ENCODE peak calls at places on chromosome 17, in seven cellular contexts. U is body of pancreas, V is heart left ventricle, C is esophagus squamous epithelium, Y is A673, A is cardiac muscle cell, T is Peyer's patch. S is an unnamed sample. For H3K36me3, the result is how much of the 10 kb centered on the place peaks cover.

GRCh38 chr17:18203308-18203707 is 19.7 kb downstream of the ALKBH5 start:
- DNase-seq in U (no peak), V (no peak), C (no peak), Y (no peak), A (no peak), T (peak), S (no peak)

GRCh38 chr17:45394913-45395568 is 37.6 kb downstream of the ARHGAP27 start:
- DNase-seq in U (peak), V (peak), C (no peak), Y (peak), A (peak), T (peak), S (peak)

GRCh38 chr17:21034350-21035235 is 8.2 kb downstream of the USP22 start:
- DNase-seq in U (no peak), V (no peak), C (no peak), Y (no peak), A (no peak), T (peak), S (no peak)

GRCh38 chr17:20941872-20942271 is 100.9 kb downstream of the USP22 start:
- DNase-seq in U (no peak), V (no peak), C (no peak), Y (no peak), A (no peak), T (no peak), S (no peak)

GRCh38 chr17:57672205-57672632 is 72.9 kb downstream of the CCDC182 start:
- DNase-seq in U (no peak), V (no peak), C (no peak), Y (no peak), A (no peak), T (no peak), S (no peak)

GRCh38 chr17:72392056-72393010 is 271.5 kb downstream of the SOX9 start:
- DNase-seq in U (no peak), V (no peak), C (no peak), Y (no peak), A (no peak), T (no peak), S (no peak)

GRCh38 chr17:61302911-61303310 is 96.7 kb upstream of the TBX2 start:
- DNase-seq in U (no peak), V (no peak), C (no peak), Y (no peak), A (no peak), T (no peak), S (no peak)

GRCh38 chr17:56658648-56659047 is 65.1 kb downstream of the NOG start:
- DNase-seq in U (no peak), V (no peak), C (no peak), Y (no peak), A (no peak), T (no peak), S (no peak)

GRCh38 chr17:19702231-19702641 is 14.1 kb downstream of the SLC47A2 start:
- DNase-seq in U (no peak), V (no peak), C (no peak), Y (no peak), A (no peak), T (no peak), S (no peak)

GRCh38 chr17:17971431-17972125 is 622 bp downstream of the TOM1L2 start:
- DNase-seq in U (peak), V (peak), C (no peak), Y (no peak), A (peak), T (peak), S (peak)

GRCh38 chr17:41415411-41415810 is 9.0 kb downstream of the KRT37 start:
- DNase-seq in U (no peak), V (no peak), C (no peak), Y (no peak), A (no peak), T (no peak), S (no peak)

GRCh38 chr17:13631541-13631940 is 29.8 kb upstream of the HS3ST3A1 start:
- DNase-seq in U (no peak), V (no peak), C (no peak), Y (no peak), A (no peak), T (no peak), S (no peak)

GRCh38 chr17:57862410-57862989 is 12.7 kb upstream of the MRPS23 start:
- DNase-seq in U (no peak), V (no peak), C (no peak), Y (no peak), A (no peak), T (no peak), S (no peak)

GRCh38 chr17:48542114-48542955 is 2.6 kb downstream of the HOXB2 start:
- DNase-seq in U (no peak), V (no peak), C (no peak), Y (no peak), A (no peak), T (no peak), S (no peak)

DNA sequence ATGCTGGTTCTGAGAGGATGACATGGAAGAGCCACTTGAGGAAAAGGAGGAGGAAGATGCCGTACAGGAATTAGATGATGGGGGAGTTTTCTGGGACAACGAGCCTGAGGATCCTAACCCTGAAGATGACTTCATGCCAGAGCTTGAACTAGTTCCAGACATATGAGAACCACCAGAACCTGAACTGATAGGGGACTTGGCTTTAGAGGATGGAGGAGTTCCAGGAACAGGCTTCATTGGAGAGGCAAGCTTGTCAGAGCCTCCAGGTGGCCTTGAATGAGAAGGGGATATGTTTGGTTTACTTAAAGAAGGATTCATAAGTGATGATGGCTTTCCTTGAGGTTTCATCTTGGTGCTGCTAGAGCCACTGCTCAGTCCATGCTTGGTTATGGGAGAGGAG is 6.9 kb upstream of the FBXL20 start:
- DNase-seq in U (no peak), V (peak), C (no peak), Y (no peak), A (no peak), T (no peak), S (no peak)
- H3K36me3 ChIP-seq in U (under half), V (under half), C (half or more), Y (under half), A (under half), T (under half), S (half or more)

GRCh38 chr17:64149196-64149595 is 19.3 kb upstream of the ERN1 start:
- DNase-seq in U (no peak), V (no peak), C (no peak), Y (no peak), A (no peak), T (no peak), S (no peak)

GRCh38 chr17:64147110-64148016 is 17.4 kb upstream of the ERN1 start:
- DNase-seq in U (peak), V (no peak), C (no peak), Y (peak), A (no peak), T (no peak), S (no peak)

GRCh38 chr17:64150237-64151015 is 20.5 kb upstream of the ERN1 start:
- DNase-seq in U (peak), V (no peak), C (no peak), Y (no peak), A (no peak), T (no peak), S (no peak)

GRCh38 chr17:64148017-64148631 is 18.2 kb upstream of the ERN1 start:
- DNase-seq in U (peak), V (no peak), C (no peak), Y (peak), A (no peak), T (no peak), S (no peak)

GRCh38 chr17:64148699-64149098 is 18.8 kb upstream of the ERN1 start:
- DNase-seq in U (peak), V (peak), C (no peak), Y (peak), A (no peak), T (no peak), S (no peak)
- TF ChIP-seq CTCF in U (no peak), V (no peak), C (no peak), Y (peak), A (peak), T (no peak), S (peak)

GRCh38 chr17:79242393-79242792 is 167.8 kb downstream of the ENGASE start:
- DNase-seq in U (no peak), V (no peak), C (no peak), Y (no peak), A (no peak), T (no peak), S (no peak)

GRCh38 chr17:79243603-79243990 is 169.0 kb downstream of the ENGASE start:
- DNase-seq in U (no peak), V (no peak), C (no peak), Y (no peak), A (no peak), T (no peak), S (no peak)

GRCh38 chr17:79242873-79243602 is 168.4 kb downstream of the ENGASE start:
- DNase-seq in U (no peak), V (no peak), C (no peak), Y (no peak), A (no peak), T (no peak), S (no peak)

GRCh38 chr17:79244665-79245064 is 170.0 kb downstream of the ENGASE start:
- DNase-seq in U (no peak), V (no peak), C (no peak), Y (no peak), A (no peak), T (no peak), S (no peak)

DNA sequence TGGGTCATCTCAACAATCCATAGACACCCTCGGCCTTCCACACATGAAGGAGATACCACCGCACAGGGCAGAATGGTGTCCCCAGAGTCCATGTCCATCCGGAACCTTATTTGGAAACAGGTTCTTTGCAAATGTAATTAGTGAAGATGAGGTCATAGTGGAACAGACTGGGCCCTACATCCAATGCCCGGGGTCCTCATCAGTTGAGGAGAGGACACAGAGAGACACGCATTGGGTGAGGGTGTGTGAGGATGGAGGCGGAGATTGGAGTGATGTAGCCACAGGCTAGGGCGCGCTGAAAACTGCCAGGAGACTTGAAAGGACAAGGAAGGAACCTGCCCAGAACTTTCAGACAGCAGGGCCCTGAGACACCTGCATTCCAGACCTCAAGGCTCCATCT is 169.4 kb downstream of the ENGASE start:
- DNase-seq in U (no peak), V (no peak), C (no peak), Y (no peak), A (no peak), T (no peak), S (no peak)
- H3K36me3 ChIP-seq in U (under half), V (under half), C (under half), Y (under half), A (under half), T (under half), S (under half)

DNA sequence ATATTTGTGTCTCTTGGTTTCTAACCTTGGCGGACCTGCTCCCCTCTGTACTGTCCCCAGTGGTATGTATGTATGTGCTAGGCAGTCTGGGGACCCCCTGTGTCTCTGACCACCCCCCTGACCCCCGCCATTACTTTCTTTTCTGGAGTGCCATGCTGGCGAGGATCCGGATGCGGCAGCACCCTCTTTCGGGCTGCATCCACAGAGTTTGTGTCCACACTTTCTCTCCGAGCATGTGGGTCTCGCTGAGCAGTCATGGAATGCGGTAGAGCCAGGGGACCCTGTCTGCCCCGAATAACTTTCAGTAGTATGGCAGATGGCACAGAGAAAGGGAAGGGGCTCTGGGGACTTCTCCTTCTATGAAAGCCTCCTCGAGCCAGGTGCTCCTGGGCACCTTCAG is 17.0 kb downstream of the KCTD2 start:
- DNase-seq in U (no peak), V (no peak), C (no peak), Y (no peak), A (no peak), T (no peak), S (no peak)
- TF ChIP-seq CTCF in U (no peak), V (no peak), C (no peak), Y (no peak), A (no peak), T (no peak), S (no peak)

GRCh38 chr17:3838206-3838605 is 7.8 kb downstream of the NCBP3 start:
- DNase-seq in U (peak), V (no peak), C (no peak), Y (no peak), A (no peak), T (peak), S (no peak)

GRCh38 chr17:3835410-3836229 is 10.4 kb downstream of the NCBP3 start:
- DNase-seq in U (no peak), V (peak), C (no peak), Y (no peak), A (no peak), T (no peak), S (no peak)

GRCh38 chr17:3834811-3835210 is 11.2 kb downstream of the NCBP3 start:
- DNase-seq in U (no peak), V (no peak), C (no peak), Y (no peak), A (no peak), T (no peak), S (no peak)

GRCh38 chr17:3836551-3836950 is 9.5 kb downstream of the NCBP3 start:
- DNase-seq in U (no peak), V (no peak), C (no peak), Y (no peak), A (no peak), T (no peak), S (no peak)
- H3K36me3 ChIP-seq in U (under half), V (under half), C (half or more), Y (half or more), A (under half), T (under half), S (half or more)

DNA sequence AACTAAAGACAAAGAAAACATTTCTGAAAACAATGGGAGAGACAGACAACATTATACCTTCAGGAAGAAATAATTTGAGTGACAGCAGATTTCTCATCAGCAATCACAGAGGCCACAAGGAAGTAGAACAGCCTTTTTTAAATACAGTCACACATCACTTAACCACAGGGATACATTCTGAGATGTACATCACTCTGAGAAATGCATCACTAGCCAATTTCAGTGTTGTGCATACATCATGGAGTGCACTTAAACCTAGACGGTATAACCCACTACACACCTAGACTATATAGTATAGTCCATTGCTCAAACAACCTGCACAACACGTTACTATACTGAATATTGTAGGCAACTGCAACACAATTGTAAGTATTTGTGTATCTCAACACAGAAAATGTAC is 24.9 kb upstream of the ALOX12 start:
- DNase-seq in U (no peak), V (no peak), C (no peak), Y (no peak), A (no peak), T (no peak), S (no peak)
- TF ChIP-seq CTCF in U (no peak), V (no peak), C (no peak), Y (no peak), A (no peak), T (no peak), S (no peak)

GRCh38 chr17:73624496-73624988 is 19.7 kb downstream of the SDK2 start:
- DNase-seq in U (no peak), V (no peak), C (no peak), Y (no peak), A (no peak), T (no peak), S (no peak)

GRCh38 chr17:73625006-73625405 is 19.2 kb downstream of the SDK2 start:
- DNase-seq in U (no peak), V (no peak), C (no peak), Y (no peak), A (no peak), T (no peak), S (no peak)

GRCh38 chr17:73628642-73629552 is 15.3 kb downstream of the SDK2 start:
- DNase-seq in U (no peak), V (no peak), C (no peak), Y (no peak), A (no peak), T (no peak), S (no peak)

GRCh38 chr17:73623247-73623646 is 21.0 kb downstream of the SDK2 start:
- DNase-seq in U (no peak), V (no peak), C (no peak), Y (no peak), A (no peak), T (no peak), S (no peak)

DNA sequence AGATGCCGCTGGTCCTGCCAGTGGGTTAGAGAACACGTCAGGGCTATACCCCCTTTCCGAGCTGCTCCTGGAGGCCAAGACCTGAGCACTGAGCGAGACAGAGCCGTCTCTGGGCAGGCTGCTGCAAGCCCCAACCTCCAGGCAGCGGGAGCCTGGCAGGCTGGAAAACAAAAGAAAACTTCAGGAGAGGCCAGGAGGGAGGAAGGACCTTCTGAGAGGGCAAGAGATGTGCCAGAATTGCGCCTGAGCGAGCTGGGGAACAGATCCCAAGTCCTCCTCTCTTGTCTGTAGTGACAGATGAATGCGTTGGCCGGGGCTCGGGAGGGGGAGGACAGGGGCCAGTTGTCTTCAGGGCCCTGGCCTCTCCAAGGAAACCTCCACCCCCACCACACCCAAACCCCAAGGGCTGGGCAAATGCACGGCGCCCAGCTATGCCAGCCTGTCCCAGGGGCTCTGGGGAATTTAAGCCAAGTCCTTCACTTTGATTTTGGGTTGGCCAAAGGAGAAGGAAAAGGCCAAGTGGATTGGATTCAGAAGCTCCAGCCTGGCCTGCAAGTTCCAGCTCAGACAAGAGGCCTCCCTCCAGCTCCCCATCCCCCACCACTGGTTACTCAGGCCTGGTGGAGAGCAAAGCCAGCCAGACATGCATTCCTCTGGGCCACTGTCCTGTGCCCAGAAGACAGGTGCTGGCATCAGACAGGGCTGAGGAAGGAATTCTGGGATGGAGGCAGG is 18.1 kb downstream of the SDK2 start:
- DNase-seq in U (no peak), V (peak), C (no peak), Y (no peak), A (peak), T (no peak), S (peak)
- H3K36me3 ChIP-seq in U (under half), V (under half), C (under half), Y (under half), A (under half), T (under half), S (under half)